ENCODE peak calls at places on chromosome 18, in five cellular contexts. One of them, this sample, is unnamed.

GRCh38 chr18:12305930-12306629 is 2.0 kb upstream of the TUBB6 start:
- DNase-seq in B cell: no peak
- DNase-seq in natural killer cell: no peak
- DNase-seq in progenitor cell of endocrine pancreas: no peak
- DNase-seq in A549: no peak
- DNase-seq in this sample: no peak

GRCh38 chr18:63970803-63971191 is 916 bp downstream of the SERPINB8 start:
- DNase-seq in progenitor cell of endocrine pancreas: peak
- DNase-seq in B cell: no peak
- DNase-seq in A549: no peak
- DNase-seq in natural killer cell: no peak
- DNase-seq in this sample: no peak

GRCh38 chr18:54873884-54874255 is 45.6 kb downstream of the RAB27B start:
- DNase-seq in A549: no peak
- DNase-seq in progenitor cell of endocrine pancreas: no peak
- DNase-seq in B cell: no peak
- DNase-seq in natural killer cell: no peak
- DNase-seq in this sample: no peak

GRCh38 chr18:57910817-57911216 is 107.7 kb upstream of the ATP8B1 start:
- DNase-seq in progenitor cell of endocrine pancreas: no peak
- DNase-seq in A549: no peak
- DNase-seq in natural killer cell: no peak
- DNase-seq in B cell: no peak
- DNase-seq in this sample: no peak

GRCh38 chr18:32328379-32328778 is 138.5 kb downstream of the MEP1B start:
- DNase-seq in progenitor cell of endocrine pancreas: no peak
- DNase-seq in B cell: no peak
- DNase-seq in A549: no peak
- DNase-seq in natural killer cell: no peak
- DNase-seq in this sample: no peak

GRCh38 chr18:22585333-22585732 is 167.6 kb upstream of the CTAGE1 start:
- DNase-seq in A549: no peak
- DNase-seq in B cell: no peak
- DNase-seq in natural killer cell: no peak
- DNase-seq in progenitor cell of endocrine pancreas: no peak
- DNase-seq in this sample: no peak

GRCh38 chr18:24176727-24177416 is 38.0 kb downstream of the CABYR start:
- DNase-seq in B cell: peak
- DNase-seq in progenitor cell of endocrine pancreas: peak
- DNase-seq in A549: peak
- DNase-seq in natural killer cell: no peak
- DNase-seq in this sample: no peak

GRCh38 chr18:76408480-76409067 is 86.5 kb downstream of the ZNF516 start:
- DNase-seq in B cell: no peak
- DNase-seq in natural killer cell: no peak
- DNase-seq in progenitor cell of endocrine pancreas: no peak
- DNase-seq in A549: no peak
- DNase-seq in this sample: no peak

GRCh38 chr18:73006331-73006730 is 138.5 kb upstream of the NETO1 start:
- DNase-seq in progenitor cell of endocrine pancreas: no peak
- DNase-seq in B cell: no peak
- DNase-seq in natural killer cell: no peak
- DNase-seq in A549: no peak
- DNase-seq in this sample: no peak

GRCh38 chr18:29892960-29893558 is 1149.5 kb downstream of the DSC3 start:
- DNase-seq in A549: peak
- DNase-seq in B cell: no peak
- DNase-seq in progenitor cell of endocrine pancreas: no peak
- DNase-seq in natural killer cell: no peak
- DNase-seq in this sample: no peak

GRCh38 chr18:49769047-49769708 is 44.2 kb downstream of the ACAA2 start:
- DNase-seq in B cell: no peak
- DNase-seq in progenitor cell of endocrine pancreas: no peak
- DNase-seq in A549: no peak
- DNase-seq in natural killer cell: no peak
- DNase-seq in this sample: no peak

GRCh38 chr18:49764032-49764431 is 49.3 kb downstream of the ACAA2 start:
- DNase-seq in A549: no peak
- DNase-seq in natural killer cell: no peak
- DNase-seq in progenitor cell of endocrine pancreas: no peak
- DNase-seq in B cell: no peak
- DNase-seq in this sample: no peak

GRCh38 chr18:49767111-49768050 is 46.0 kb downstream of the ACAA2 start:
- DNase-seq in B cell: no peak
- DNase-seq in A549: no peak
- DNase-seq in progenitor cell of endocrine pancreas: no peak
- DNase-seq in natural killer cell: no peak
- DNase-seq in this sample: no peak

GRCh38 chr18:49766646-49767045 is 46.7 kb downstream of the ACAA2 start:
- DNase-seq in B cell: no peak
- DNase-seq in A549: no peak
- DNase-seq in progenitor cell of endocrine pancreas: no peak
- DNase-seq in natural killer cell: no peak
- DNase-seq in this sample: no peak

DNA sequence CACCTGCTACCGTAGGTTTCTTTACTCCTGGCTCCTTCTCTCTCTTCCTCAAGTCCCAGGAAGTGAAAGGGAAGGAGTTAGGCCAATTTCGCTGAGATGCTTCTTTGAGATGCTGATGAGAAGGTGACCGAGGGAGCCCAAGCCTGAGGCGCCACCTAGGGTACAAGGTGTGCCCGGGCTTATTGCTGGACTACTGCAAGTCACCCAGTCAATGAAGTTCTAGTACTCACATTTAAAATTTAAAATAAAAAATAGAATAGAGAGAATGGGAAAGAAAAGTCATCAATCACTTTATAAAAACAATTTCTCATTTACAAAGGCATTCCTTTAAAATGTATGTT is 45.3 kb downstream of the ACAA2 start:
- DNase-seq in B cell: no peak
- DNase-seq in progenitor cell of endocrine pancreas: peak
- DNase-seq in natural killer cell: no peak
- DNase-seq in A549: peak
- DNase-seq in this sample: no peak
- TF ChIP-seq CTCF in B cell: no peak
- TF ChIP-seq CTCF in progenitor cell of endocrine pancreas: peak
- TF ChIP-seq CTCF in natural killer cell: no peak
- TF ChIP-seq CTCF in A549: peak
- TF ChIP-seq CTCF in this sample: no peak

GRCh38 chr18:13811993-13812392 is 12.0 kb upstream of the MC5R start:
- DNase-seq in progenitor cell of endocrine pancreas: no peak
- DNase-seq in A549: peak
- DNase-seq in B cell: no peak
- DNase-seq in natural killer cell: no peak
- DNase-seq in this sample: no peak
- TF ChIP-seq CTCF in progenitor cell of endocrine pancreas: peak
- TF ChIP-seq CTCF in A549: no peak
- TF ChIP-seq CTCF in B cell: no peak
- TF ChIP-seq CTCF in natural killer cell: no peak
- TF ChIP-seq CTCF in this sample: no peak

GRCh38 chr18:48777737-48778111 is 173.0 kb downstream of the SMAD7 start:
- DNase-seq in A549: no peak
- DNase-seq in natural killer cell: no peak
- DNase-seq in B cell: no peak
- DNase-seq in progenitor cell of endocrine pancreas: no peak
- DNase-seq in this sample: no peak
- TF ChIP-seq CTCF in A549: no peak
- TF ChIP-seq CTCF in natural killer cell: no peak
- TF ChIP-seq CTCF in B cell: no peak
- TF ChIP-seq CTCF in progenitor cell of endocrine pancreas: no peak
- TF ChIP-seq CTCF in this sample: no peak

DNA sequence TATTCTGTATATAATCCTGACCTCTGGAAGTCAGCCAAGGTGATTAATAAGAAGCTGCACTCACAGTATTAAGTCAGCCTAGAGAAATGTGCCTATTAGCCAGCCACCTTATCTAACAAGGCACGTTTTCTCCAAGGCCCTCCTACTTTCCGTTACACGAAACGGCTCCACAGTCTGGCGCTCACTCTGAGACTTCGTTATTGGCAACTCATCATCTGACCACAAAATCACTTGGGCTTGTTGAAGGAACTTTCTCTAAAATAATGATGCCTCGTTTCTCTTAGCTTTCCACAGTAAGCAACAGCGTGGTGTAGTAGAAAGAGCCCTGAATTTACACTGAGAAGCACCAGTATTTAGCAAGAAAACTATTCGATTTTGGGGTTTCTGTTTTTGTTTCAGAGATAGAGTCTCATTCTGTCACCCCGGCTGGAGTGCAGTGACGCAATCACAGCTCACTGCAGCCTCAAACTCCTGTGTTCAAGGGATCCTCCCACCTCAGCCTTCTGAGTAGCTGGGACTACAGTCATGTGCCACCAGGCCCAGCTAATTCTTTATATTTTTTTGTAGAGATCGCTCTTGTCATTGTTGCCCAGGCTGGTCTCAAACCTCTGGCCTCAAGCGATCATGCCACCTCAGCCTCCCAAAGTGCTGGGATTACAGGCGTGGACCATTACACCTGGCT is 53.6 kb upstream of the SLC14A1 start:
- DNase-seq in B cell: no peak
- DNase-seq in natural killer cell: peak
- DNase-seq in progenitor cell of endocrine pancreas: no peak
- DNase-seq in A549: no peak
- DNase-seq in this sample: peak
- TF ChIP-seq CTCF in B cell: no peak
- TF ChIP-seq CTCF in natural killer cell: no peak
- TF ChIP-seq CTCF in progenitor cell of endocrine pancreas: no peak
- TF ChIP-seq CTCF in A549: no peak
- TF ChIP-seq CTCF in this sample: no peak